ENCODE peak calls at places on chromosomes 5 and 9, in four cellular contexts. A is BJ, E is brain microvascular endothelial cell, C is AG10803. T is an unnamed sample.

GRCh38 chr5:173626501-173626812 is 10.0 kb upstream of the BOD1 start:
- DNase-seq in A (no peak), E (no peak), C (no peak), T (no peak)

GRCh38 chr9:15711531-15712295 is 158.9 kb downstream of the CCDC171 start:
- DNase-seq in A (no peak), E (no peak), C (peak), T (no peak)

GRCh38 chr9:1411826-1412225 is 361.7 kb downstream of the DMRT2 start:
- DNase-seq in A (no peak), E (no peak), C (no peak), T (no peak)

GRCh38 chr5:52800394-52801213 is 12.9 kb downstream of the ITGA1 start:
- DNase-seq in A (no peak), E (peak), C (peak), T (no peak)

GRCh38 chr5:133873936-133874585 is 94.4 kb downstream of the C5orf15 start:
- DNase-seq in A (no peak), E (peak), C (peak), T (no peak)

GRCh38 chr5:109812698-109813097 is 123.0 kb downstream of the MAN2A1 start:
- DNase-seq in A (no peak), E (no peak), C (no peak), T (no peak)

GRCh38 chr5:141094481-141095262 is at the start of gene PCDHB2:
- DNase-seq in A (no peak), E (no peak), C (peak), T (no peak)

GRCh38 chr9:125525846-125526619 is 181.0 kb downstream of the MAPKAP1 start:
- DNase-seq in A (no peak), E (no peak), C (peak), T (no peak)

GRCh38 chr5:98128271-98128670 is 645.2 kb upstream of the RGMB start:
- DNase-seq in A (no peak), E (no peak), C (no peak), T (no peak)

GRCh38 chr5:35815089-35815936 is 41.4 kb upstream of the IL7R start:
- DNase-seq in A (no peak), E (peak), C (no peak), T (no peak)

GRCh38 chr9:71909887-71910601 is 949 bp downstream of the ABHD17B start:
- DNase-seq in A (no peak), E (peak), C (peak), T (peak)

GRCh38 chr9:20028849-20029231 is 240.0 kb upstream of the SLC24A2 start:
- DNase-seq in A (no peak), E (no peak), C (no peak), T (no peak)

GRCh38 chr5:96661101-96661840 is 905 bp upstream of the CAST start:
- DNase-seq in A (no peak), E (peak), C (peak), T (peak)

GRCh38 chr9:128121466-128121810 is 6.1 kb downstream of the PTGES2 start:
- DNase-seq in A (no peak), E (no peak), C (no peak), T (no peak)

GRCh38 chr5:138230261-138230660 is 17.1 kb upstream of the CDC23 start:
- DNase-seq in A (no peak), E (no peak), C (peak), T (no peak)

GRCh38 chr9:127347831-127348699 is 48.9 kb upstream of the SLC2A8 start:
- DNase-seq in A (no peak), E (peak), C (peak), T (no peak)

GRCh38 chr5:672329-673139 is 20.6 kb downstream of the TPPP start:
- DNase-seq in A (peak), E (peak), C (peak), T (peak)

GRCh38 chr9:4366649-4367330 is 66.9 kb upstream of the GLIS3 start:
- DNase-seq in A (no peak), E (peak), C (peak), T (no peak)

DNA sequence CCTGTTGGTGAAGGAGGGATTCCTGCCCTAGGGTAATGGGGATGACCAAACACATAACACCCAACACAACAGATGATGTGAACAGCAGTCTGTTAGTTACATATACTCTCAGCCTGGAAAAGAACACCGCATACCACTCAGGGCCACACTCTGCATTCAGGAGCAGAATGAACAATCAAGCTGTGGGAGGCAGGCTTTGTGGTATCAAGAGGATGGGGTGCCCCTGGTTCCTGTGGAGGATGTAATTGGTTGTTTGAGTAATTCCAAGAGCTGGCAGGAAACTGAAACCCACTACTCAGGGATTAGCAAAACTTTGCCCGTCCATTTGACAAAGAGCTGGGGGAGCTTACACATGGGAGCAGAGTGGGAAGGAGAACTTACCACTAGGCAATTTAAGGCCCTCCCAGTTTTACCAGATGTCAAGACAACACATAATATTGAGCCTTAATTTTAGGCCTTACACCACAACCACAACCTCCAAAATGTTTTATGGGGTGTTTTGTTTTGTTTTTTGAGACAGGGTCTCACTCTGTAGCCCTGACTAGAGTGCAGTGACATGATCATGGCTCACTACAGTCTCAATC is 15.6 kb upstream of the PRKAA1 start:
- DNase-seq in A (no peak), E (no peak), C (no peak), T (no peak)
- TF ChIP-seq CTCF in A (no peak), E (no peak), C (no peak), T (no peak)

GRCh38 chr5:73233053-73233460 is 60.1 kb downstream of the TMEM174 start:
- DNase-seq in A (no peak), E (no peak), C (no peak), T (no peak)
- H3K4me3 ChIP-seq in A (no peak), E (peak), C (no peak), T (no peak)

DNA sequence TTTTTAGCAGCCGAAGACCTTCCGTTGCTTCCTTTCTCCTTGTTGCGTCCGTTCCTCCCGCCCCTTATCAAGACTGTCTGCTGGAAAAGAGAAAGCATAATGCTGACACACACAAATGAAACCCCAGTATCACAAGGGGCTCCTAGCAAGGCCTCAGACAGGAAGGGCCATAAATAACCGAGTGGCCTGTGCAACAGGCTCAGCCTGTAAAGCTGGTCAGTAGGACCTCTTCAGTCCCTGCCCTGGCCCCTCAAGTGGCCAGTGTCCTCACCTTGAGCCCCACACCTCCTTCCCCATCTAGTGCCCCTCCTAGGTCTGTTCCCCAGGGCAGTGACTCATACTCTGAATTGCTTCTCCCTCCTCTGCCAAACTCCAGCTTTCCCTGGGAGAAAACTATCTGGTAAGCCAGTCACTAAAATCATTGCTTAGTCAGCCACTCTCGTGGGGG is 174.6 kb upstream of the IL12B start:
- DNase-seq in A (peak), E (peak), C (peak), T (no peak)
- TF ChIP-seq CTCF in A (no peak), E (no peak), C (no peak), T (no peak)

GRCh38 chr9:91824591-91825339 is 125.3 kb downstream of the ROR2 start:
- DNase-seq in A (peak), E (no peak), C (peak), T (no peak)

GRCh38 chr9:91820949-91821880 is 128.8 kb downstream of the ROR2 start:
- DNase-seq in A (no peak), E (no peak), C (peak), T (no peak)

GRCh38 chr9:91825422-91825821 is 124.6 kb downstream of the ROR2 start:
- DNase-seq in A (no peak), E (no peak), C (peak), T (no peak)

GRCh38 chr9:91824151-91824550 is 125.9 kb downstream of the ROR2 start:
- DNase-seq in A (no peak), E (no peak), C (no peak), T (no peak)

DNA sequence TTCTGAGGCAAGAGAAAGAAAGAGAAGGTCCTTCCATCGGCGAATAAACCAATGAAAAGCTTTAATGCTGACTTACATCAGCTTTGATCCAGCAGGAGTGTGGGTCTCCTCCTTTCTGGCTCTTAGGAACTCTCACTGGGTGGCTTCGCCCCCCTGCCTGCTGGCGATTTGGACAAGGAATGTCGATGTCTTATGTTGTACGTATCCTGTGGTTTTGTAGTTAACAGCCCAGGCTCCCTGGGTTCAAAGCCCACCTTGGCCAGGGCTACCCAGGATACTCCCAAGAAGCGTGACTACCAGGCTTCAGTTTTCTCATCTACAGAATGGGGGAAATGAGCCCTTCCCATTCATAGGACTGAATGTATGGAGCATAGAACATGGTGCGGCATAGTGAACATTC is 124.2 kb downstream of the ROR2 start:
- DNase-seq in A (no peak), E (no peak), C (no peak), T (no peak)
- H3K4me3 ChIP-seq in A (no peak), E (no peak), C (no peak), T (no peak)

GRCh38 chr9:136079211-136079915 is 15.7 kb downstream of the NACC2 start:
- DNase-seq in A (no peak), E (no peak), C (no peak), T (peak)
- TF ChIP-seq CTCF in A (no peak), E (no peak), C (no peak), T (no peak)

GRCh38 chr5:145244788-145245187 is 590.4 kb downstream of the PRELID2 start:
- DNase-seq in A (peak), E (no peak), C (peak), T (no peak)
- H3K4me3 ChIP-seq in A (no peak), E (no peak), C (no peak), T (no peak)

DNA sequence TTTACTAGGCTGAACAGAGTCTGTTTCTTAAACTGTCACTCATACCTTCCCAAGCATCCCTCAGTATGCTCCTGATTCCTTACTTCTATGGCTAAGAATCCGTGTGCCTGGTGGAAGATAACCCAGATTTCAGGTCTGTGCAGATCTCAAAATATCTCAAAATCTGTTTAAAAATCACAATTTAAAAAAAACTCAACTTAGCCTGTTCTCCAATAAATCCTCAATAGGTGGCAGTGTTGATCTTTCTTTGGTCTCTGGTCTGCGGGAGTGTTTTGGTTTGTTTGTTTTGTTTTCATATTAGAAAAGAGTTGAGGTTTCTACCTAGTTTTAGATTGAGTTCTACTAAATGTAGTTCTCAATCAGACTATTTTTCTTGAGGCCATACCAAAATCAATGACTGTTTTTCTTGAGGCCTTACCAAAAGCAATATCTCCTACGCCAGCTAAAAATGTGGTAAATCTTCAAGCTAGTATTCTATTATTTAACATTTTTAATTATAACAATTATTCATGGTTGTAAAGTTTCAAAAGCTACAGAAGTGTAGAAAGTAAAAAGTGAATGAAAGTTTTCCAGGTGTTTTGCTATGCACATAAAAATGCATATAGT is 57.9 kb downstream of the TGFBR1 start:
- DNase-seq in A (no peak), E (no peak), C (peak), T (no peak)
- TF ChIP-seq CTCF in A (peak), E (peak), C (peak), T (peak)

T was measured in GM06990.